ENCODE peak calls at places on chromosomes 11 and 22, in five cellular contexts. One of them, this sample, is unnamed.
A peak's percentile ranks its signal among the peaks of the same experiment; 100 is the strongest.

GRCh38 chr22:31248138-31248745 is 36.1 kb downstream of the LIMK2 start:
- DNase-seq in IMR-90: peak; percentile 94
- DNase-seq in mesendoderm: peak; percentile 96
- DNase-seq in H9: peak; percentile 94
- DNase-seq in neuronal stem cell: peak; percentile 79
- DNase-seq in this sample: peak; percentile 93

GRCh38 chr11:18608373-18608772 is 8.8 kb downstream of the MISFA start:
- DNase-seq in neuronal stem cell: no peak
- DNase-seq in IMR-90: peak; percentile 19
- DNase-seq in mesendoderm: no peak
- DNase-seq in H9: no peak
- DNase-seq in this sample: no peak

GRCh38 chr11:47923667-47924066 is 56.7 kb upstream of the PTPRJ start:
- DNase-seq in H9: no peak
- DNase-seq in mesendoderm: no peak
- DNase-seq in neuronal stem cell: no peak
- DNase-seq in IMR-90: peak; percentile 51
- DNase-seq in this sample: no peak

GRCh38 chr11:1936781-1937615 is 10.1 kb upstream of the MRPL23 start:
- DNase-seq in H9: no peak
- DNase-seq in IMR-90: no peak
- DNase-seq in mesendoderm: no peak
- DNase-seq in neuronal stem cell: no peak
- DNase-seq in this sample: no peak

GRCh38 chr11:723120-723883 is 17.3 kb downstream of the EPS8L2 start:
- DNase-seq in mesendoderm: no peak
- DNase-seq in H9: peak; percentile 38
- DNase-seq in neuronal stem cell: no peak
- DNase-seq in IMR-90: peak; percentile 68
- DNase-seq in this sample: peak; percentile 59

GRCh38 chr11:48083427-48083826 is 103.1 kb downstream of the PTPRJ start:
- DNase-seq in mesendoderm: no peak
- DNase-seq in H9: no peak
- DNase-seq in IMR-90: peak; percentile 13
- DNase-seq in neuronal stem cell: no peak
- DNase-seq in this sample: no peak

GRCh38 chr11:66188580-66188979 is 79.9 kb upstream of the RAB1B start:
- DNase-seq in H9: no peak
- DNase-seq in mesendoderm: no peak
- DNase-seq in IMR-90: peak; percentile 85
- DNase-seq in neuronal stem cell: no peak
- DNase-seq in this sample: no peak

GRCh38 chr11:3055881-3056280 is 1.3 kb downstream of the CARS1 start:
- DNase-seq in mesendoderm: no peak
- DNase-seq in neuronal stem cell: no peak
- DNase-seq in H9: no peak
- DNase-seq in IMR-90: no peak
- DNase-seq in this sample: no peak

GRCh38 chr11:726278-726915 is 20.4 kb downstream of the EPS8L2 start:
- DNase-seq in neuronal stem cell: no peak
- DNase-seq in H9: peak; percentile 66
- DNase-seq in mesendoderm: peak; percentile 40
- DNase-seq in IMR-90: peak; percentile 26
- DNase-seq in this sample: peak; percentile 35

GRCh38 chr11:85898456-85898855 is 43.3 kb downstream of the CCDC83 start:
- DNase-seq in neuronal stem cell: no peak
- DNase-seq in H9: no peak
- DNase-seq in mesendoderm: no peak
- DNase-seq in IMR-90: peak; percentile 11
- DNase-seq in this sample: no peak

GRCh38 chr11:13861411-13861810 is 101.1 kb upstream of the SPON1 start:
- DNase-seq in IMR-90: no peak
- DNase-seq in mesendoderm: no peak
- DNase-seq in neuronal stem cell: no peak
- DNase-seq in H9: no peak
- DNase-seq in this sample: no peak

GRCh38 chr11:123776160-123776559 is 21.8 kb upstream of the OR6X1 start:
- DNase-seq in IMR-90: no peak
- DNase-seq in mesendoderm: no peak
- DNase-seq in H9: no peak
- DNase-seq in neuronal stem cell: no peak
- DNase-seq in this sample: no peak

GRCh38 chr22:48490513-48491411 is 1336.9 kb downstream of the BRD1 start:
- DNase-seq in neuronal stem cell: no peak
- DNase-seq in H9: peak; percentile 34
- DNase-seq in IMR-90: no peak
- DNase-seq in mesendoderm: no peak
- DNase-seq in this sample: no peak

GRCh38 chr11:94028436-94028835 is 7.3 kb downstream of the HEPHL1 start:
- DNase-seq in neuronal stem cell: no peak
- DNase-seq in H9: no peak
- DNase-seq in mesendoderm: peak; percentile 37
- DNase-seq in IMR-90: peak; percentile 81
- DNase-seq in this sample: peak; percentile 91

GRCh38 chr11:124837491-124837856 is 27.8 kb upstream of the ROBO3 start:
- DNase-seq in H9: peak; percentile 46
- DNase-seq in IMR-90: peak; percentile 90
- DNase-seq in mesendoderm: peak; percentile 86
- DNase-seq in neuronal stem cell: no peak
- DNase-seq in this sample: peak; percentile 92

GRCh38 chr11:2295971-2296912 is 5.5 kb downstream of the C11orf21 start:
- DNase-seq in IMR-90: no peak
- DNase-seq in neuronal stem cell: no peak
- DNase-seq in mesendoderm: no peak
- DNase-seq in H9: peak; percentile 18
- DNase-seq in this sample: no peak

GRCh38 chr11:127000291-127000968 is at the start of gene KIRREL3:
- DNase-seq in neuronal stem cell: no peak
- DNase-seq in mesendoderm: peak; percentile 48
- DNase-seq in IMR-90: peak; percentile 40
- DNase-seq in H9: peak; percentile 37
- DNase-seq in this sample: peak; percentile 34

GRCh38 chr11:11450744-11451362 is 97.8 kb upstream of the CSNK2A3 start:
- DNase-seq in mesendoderm: peak; percentile 82
- DNase-seq in neuronal stem cell: no peak
- DNase-seq in H9: no peak
- DNase-seq in IMR-90: peak; percentile 87
- DNase-seq in this sample: peak; percentile 80

GRCh38 chr11:12827929-12828812 is 153.9 kb downstream of the TEAD1 start:
- DNase-seq in neuronal stem cell: peak; percentile 73
- DNase-seq in IMR-90: peak; percentile 79
- DNase-seq in mesendoderm: peak; percentile 69
- DNase-seq in H9: peak; percentile 63
- DNase-seq in this sample: no peak

GRCh38 chr22:43014876-43015676 is at the start of gene PACSIN2:
- DNase-seq in IMR-90: peak; percentile 97
- DNase-seq in mesendoderm: peak; percentile 99
- DNase-seq in neuronal stem cell: peak; percentile 99
- DNase-seq in H9: peak; percentile 99
- DNase-seq in this sample: peak; percentile 98

GRCh38 chr22:40955516-40955915 is 4.3 kb downstream of the RBX1 start:
- DNase-seq in mesendoderm: no peak
- DNase-seq in H9: no peak
- DNase-seq in neuronal stem cell: no peak
- DNase-seq in IMR-90: peak; percentile 21
- DNase-seq in this sample: peak; percentile 9

GRCh38 chr11:1224491-1225385 is 1.9 kb downstream of the MUC5B start:
- DNase-seq in neuronal stem cell: no peak
- DNase-seq in IMR-90: no peak
- DNase-seq in H9: peak; percentile 70
- DNase-seq in mesendoderm: peak; percentile 67
- DNase-seq in this sample: no peak

GRCh38 chr11:69925366-69926196 is 106.4 kb upstream of the FGF3 start:
- DNase-seq in H9: no peak
- DNase-seq in neuronal stem cell: no peak
- DNase-seq in mesendoderm: no peak
- DNase-seq in IMR-90: peak; percentile 49
- DNase-seq in this sample: no peak

GRCh38 chr11:61122761-61123160 is 20.5 kb downstream of the CD5 start:
- DNase-seq in mesendoderm: no peak
- DNase-seq in IMR-90: no peak
- DNase-seq in neuronal stem cell: no peak
- DNase-seq in H9: no peak
- DNase-seq in this sample: peak; percentile 23

GRCh38 chr11:130162733-130163132 is 3.2 kb downstream of the ST14 start:
- DNase-seq in mesendoderm: no peak
- DNase-seq in IMR-90: no peak
- DNase-seq in neuronal stem cell: no peak
- DNase-seq in H9: no peak
- DNase-seq in this sample: no peak

GRCh38 chr11:87236368-87236767 is 198.6 kb downstream of the TMEM135 start:
- DNase-seq in neuronal stem cell: no peak
- DNase-seq in mesendoderm: no peak
- DNase-seq in H9: no peak
- DNase-seq in IMR-90: peak; percentile 35
- DNase-seq in this sample: no peak

GRCh38 chr11:57668467-57668890 is 565 bp downstream of the ZDHHC5 start:
- DNase-seq in neuronal stem cell: no peak
- DNase-seq in IMR-90: no peak
- DNase-seq in H9: no peak
- DNase-seq in mesendoderm: peak; percentile 39
- DNase-seq in this sample: no peak

GRCh38 chr22:42780070-42780540 is 59.4 kb upstream of the A4GALT start:
- DNase-seq in mesendoderm: peak; percentile 99
- DNase-seq in IMR-90: peak; percentile 95
- DNase-seq in H9: peak; percentile 76
- DNase-seq in neuronal stem cell: peak; percentile 89
- DNase-seq in this sample: peak; percentile 94

GRCh38 chr11:73201888-73202810 is 15.9 kb upstream of the P2RY2 start:
- DNase-seq in mesendoderm: no peak
- DNase-seq in H9: no peak
- DNase-seq in IMR-90: no peak
- DNase-seq in neuronal stem cell: no peak
- DNase-seq in this sample: peak; percentile 79

GRCh38 chr11:46865340-46865739 is 19.3 kb upstream of the CKAP5 start:
- DNase-seq in mesendoderm: no peak
- DNase-seq in neuronal stem cell: no peak
- DNase-seq in H9: no peak
- DNase-seq in IMR-90: peak; percentile 93
- DNase-seq in this sample: peak; percentile 11

GRCh38 chr22:33350961-33351360 is 292.8 kb upstream of the SYN3 start:
- DNase-seq in H9: no peak
- DNase-seq in neuronal stem cell: no peak
- DNase-seq in IMR-90: no peak
- DNase-seq in mesendoderm: no peak
- DNase-seq in this sample: no peak
- H2AK5ac ChIP-seq in H9: no peak overlapping the region
- H2AK5ac ChIP-seq in neuronal stem cell: no peak overlapping the region
- H2AK5ac ChIP-seq in IMR-90: no peak overlapping the region
- H2AK5ac ChIP-seq in mesendoderm: no peak overlapping the region
- H2AK5ac ChIP-seq in this sample: no peak overlapping the region

DNA sequence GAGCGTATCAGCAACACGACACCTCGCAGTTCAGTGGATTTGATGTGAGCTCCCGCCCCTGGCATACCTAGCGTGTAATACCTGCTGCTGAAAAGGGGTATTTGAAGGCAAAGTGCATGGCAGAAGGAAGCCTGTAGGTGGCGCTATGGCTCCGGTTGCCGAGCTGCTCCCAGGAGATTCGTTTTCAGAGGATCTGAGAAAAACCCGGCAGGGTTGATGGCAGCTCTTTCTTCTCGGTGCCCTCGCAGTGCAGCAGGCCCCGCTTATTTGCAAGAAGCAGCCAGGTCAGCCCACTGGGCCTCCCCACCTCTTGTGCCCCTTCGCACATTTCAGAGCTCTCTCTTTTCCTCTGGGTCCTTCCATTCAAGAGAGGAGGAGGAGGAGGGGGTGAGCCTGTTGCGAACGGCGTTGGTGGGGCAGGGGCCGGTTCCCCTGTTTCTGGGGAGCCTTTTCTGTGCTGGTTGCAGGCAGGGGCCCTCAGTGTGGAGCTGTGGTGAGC is 85.2 kb upstream of the SYT13 start:
- DNase-seq in IMR-90: peak; percentile 46
- DNase-seq in neuronal stem cell: peak; percentile 81
- DNase-seq in mesendoderm: peak; percentile 93
- DNase-seq in H9: peak; percentile 95
- DNase-seq in this sample: peak; percentile 88
- H4K8ac ChIP-seq in IMR-90: no peak overlapping the region
- H4K8ac ChIP-seq in neuronal stem cell: no peak overlapping the region
- H4K8ac ChIP-seq in mesendoderm: no peak overlapping the region
- H4K8ac ChIP-seq in H9: no peak overlapping the region
- H4K8ac ChIP-seq in this sample: no peak overlapping the region

DNA sequence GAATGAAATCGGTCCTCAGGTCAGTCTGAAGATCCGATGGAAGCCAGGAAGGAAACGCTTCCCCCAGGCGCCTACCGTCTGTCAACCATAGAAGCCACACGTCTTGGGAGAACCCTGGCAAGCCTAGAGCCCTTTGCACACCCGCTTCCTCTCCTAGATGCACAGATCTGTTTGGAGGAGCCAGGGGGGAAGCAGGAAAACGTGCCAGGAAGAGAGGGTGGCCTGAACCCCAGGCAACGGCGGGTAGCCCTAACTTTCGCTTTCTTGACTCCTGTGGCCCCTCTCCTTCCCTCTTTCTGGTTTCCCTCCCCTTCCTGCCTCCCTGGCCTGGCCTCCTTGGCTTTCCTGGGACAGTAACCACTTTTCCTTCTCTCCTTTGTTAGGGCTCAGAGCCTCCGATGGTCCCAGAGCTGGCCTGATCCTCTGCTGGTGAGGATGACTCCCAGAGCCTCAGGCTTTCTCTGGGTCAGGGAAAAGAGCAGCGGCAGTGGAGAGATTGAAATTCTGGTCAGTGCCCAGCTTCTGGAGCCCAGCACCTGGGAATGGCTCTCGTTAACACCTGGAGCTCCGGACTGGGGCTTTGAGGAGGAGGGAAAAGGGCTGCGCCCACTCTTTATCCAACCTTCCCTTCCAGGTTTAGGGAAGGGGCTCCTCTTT is 2.1 kb downstream of the FXYD6 start:
- DNase-seq in neuronal stem cell: no peak
- DNase-seq in H9: peak; percentile 62
- DNase-seq in IMR-90: no peak
- DNase-seq in mesendoderm: peak; percentile 68
- DNase-seq in this sample: no peak
- H2AK5ac ChIP-seq in neuronal stem cell: peak overlapping the region; percentile 20
- H2AK5ac ChIP-seq in H9: no peak overlapping the region
- H2AK5ac ChIP-seq in IMR-90: no peak overlapping the region
- H2AK5ac ChIP-seq in mesendoderm: no peak overlapping the region
- H2AK5ac ChIP-seq in this sample: no peak overlapping the region

DNA sequence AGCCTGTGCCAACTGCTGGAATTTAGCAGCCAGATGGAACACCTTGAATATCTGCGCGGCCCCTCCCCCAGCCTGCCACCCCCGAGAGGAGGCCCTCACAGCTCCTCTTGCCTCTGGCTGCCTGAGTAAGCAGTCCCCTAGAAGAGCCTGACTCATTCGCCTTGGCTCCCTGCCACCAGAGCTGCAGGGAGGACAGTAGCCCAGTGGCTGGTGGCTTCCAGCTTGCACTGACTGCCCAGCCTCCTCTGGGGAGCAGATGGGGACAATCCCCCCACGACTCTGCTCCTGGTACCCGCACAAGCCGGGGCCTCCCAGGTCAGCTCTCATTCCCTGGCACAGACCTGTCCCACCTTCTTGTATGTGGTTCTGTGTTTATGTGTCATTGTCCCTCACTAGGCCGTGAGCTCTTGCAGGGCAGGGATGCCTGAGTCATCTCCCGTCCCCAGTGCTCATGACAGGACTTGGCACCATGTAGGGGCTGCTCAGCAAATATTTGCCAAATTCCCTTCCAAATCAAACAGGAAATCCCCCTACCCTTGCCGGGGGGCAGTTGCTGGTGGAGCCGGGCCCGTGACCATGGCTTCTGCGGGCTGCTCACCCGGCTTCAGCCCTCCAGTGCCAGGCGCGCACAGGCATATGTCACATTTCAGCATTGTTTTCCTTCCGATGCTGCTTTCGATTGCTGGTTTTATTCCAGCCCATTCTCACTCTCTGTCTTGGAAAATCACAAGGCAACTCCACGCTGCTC is 43.6 kb downstream of the CACNG2 start:
- DNase-seq in neuronal stem cell: no peak
- DNase-seq in H9: no peak
- DNase-seq in IMR-90: peak; percentile 88
- DNase-seq in mesendoderm: peak; percentile 48
- DNase-seq in this sample: peak; percentile 47
- H4K8ac ChIP-seq in neuronal stem cell: no peak overlapping the region
- H4K8ac ChIP-seq in H9: no peak overlapping the region
- H4K8ac ChIP-seq in IMR-90: no peak overlapping the region
- H4K8ac ChIP-seq in mesendoderm: no peak overlapping the region
- H4K8ac ChIP-seq in this sample: no peak overlapping the region